ENCODE peak calls at places on chromosome 14, in nine cellular contexts. V is fibroblast of mammary gland, W is spleen, B is stomach, I is choroid plexus epithelial cell, R is gastrocnemius medialis, C is GM06990, A is GM13976, H is nephron progenitor cell. T is an unnamed sample.

GRCh38 chr14:44283836-44284235 is 223.2 kb downstream of the FSCB start:
- DNase-seq in V (no peak), W (no peak), B (no peak), I (no peak), R (no peak), C (no peak), A (no peak), H (no peak), T (no peak)

GRCh38 chr14:100574642-100575031 is 12.6 kb downstream of the BEGAIN start:
- DNase-seq in V (no peak), W (no peak), B (no peak), I (no peak), R (no peak), C (no peak), A (no peak), H (no peak), T (no peak)

GRCh38 chr14:50569714-50570274 is 9.8 kb downstream of the ATL1 start:
- DNase-seq in V (no peak), W (no peak), B (no peak), I (no peak), R (no peak), C (no peak), A (no peak), H (no peak), T (no peak)

GRCh38 chr14:92890830-92891598 is 31.9 kb upstream of the CHGA start:
- DNase-seq in V (no peak), W (no peak), B (no peak), I (no peak), R (no peak), C (no peak), A (no peak), H (no peak), T (no peak)

GRCh38 chr14:33580221-33580749 is 370.6 kb downstream of the EGLN3 start:
- DNase-seq in V (no peak), W (no peak), B (no peak), I (no peak), R (no peak), C (no peak), A (no peak), H (no peak), T (no peak)

GRCh38 chr14:89721330-89721729 is 233.2 kb downstream of the EFCAB11 start:
- DNase-seq in V (no peak), W (no peak), B (no peak), I (no peak), R (no peak), C (no peak), A (no peak), H (no peak), T (no peak)

GRCh38 chr14:32938719-32939253 is at the start of gene NPAS3:
- DNase-seq in V (no peak), W (no peak), B (no peak), I (no peak), R (no peak), C (no peak), A (peak; percentile 52), H (peak; percentile 63), T (no peak)

GRCh38 chr14:91870001-91870400 is 2.7 kb upstream of the TC2N start:
- DNase-seq in V (no peak), W (no peak), B (no peak), I (no peak), R (no peak), C (no peak), A (no peak), H (no peak), T (no peak)

GRCh38 chr14:70905316-70905715 is 1.9 kb upstream of the PCNX1 start:
- DNase-seq in V (peak; percentile 81), W (no peak), B (no peak), I (no peak), R (no peak), C (no peak), A (no peak), H (no peak), T (peak; percentile 31)

GRCh38 chr14:46580941-46581671 is 70.5 kb downstream of the RPL10L start:
- DNase-seq in V (peak; percentile 41), W (no peak), B (no peak), I (peak; percentile 73), R (no peak), C (no peak), A (peak; percentile 20), H (peak; percentile 39), T (peak; percentile 8)

GRCh38 chr14:100371773-100372172 is 48.6 kb downstream of the SLC25A47 start:
- DNase-seq in V (no peak), W (no peak), B (no peak), I (no peak), R (no peak), C (no peak), A (no peak), H (no peak), T (no peak)

GRCh38 chr14:88379706-88380343 is 5.6 kb upstream of the SPATA7 start:
- DNase-seq in V (no peak), W (no peak), B (no peak), I (no peak), R (no peak), C (no peak), A (no peak), H (no peak), T (no peak)

GRCh38 chr14:37093364-37093763 is 79.0 kb downstream of the SLC25A21 start:
- DNase-seq in V (no peak), W (no peak), B (no peak), I (no peak), R (no peak), C (no peak), A (no peak), H (no peak), T (no peak)
- TF ChIP-seq CTCF in V (no peak), W (no peak), B (no peak), I (no peak), R (no peak), C (no peak), A (no peak), H (no peak), T (no peak)

GRCh38 chr14:53912121-53912520 is 44.5 kb downstream of the BMP4 start:
- DNase-seq in V (no peak), W (no peak), B (no peak), I (no peak), R (no peak), C (no peak), A (no peak), H (no peak), T (no peak)

GRCh38 chr14:53916239-53916638 is 40.4 kb downstream of the BMP4 start:
- DNase-seq in V (no peak), W (no peak), B (no peak), I (no peak), R (no peak), C (no peak), A (no peak), H (no peak), T (no peak)

GRCh38 chr14:53921027-53921426 is 35.6 kb downstream of the BMP4 start:
- DNase-seq in V (no peak), W (no peak), B (no peak), I (no peak), R (no peak), C (no peak), A (no peak), H (no peak), T (no peak)

DNA sequence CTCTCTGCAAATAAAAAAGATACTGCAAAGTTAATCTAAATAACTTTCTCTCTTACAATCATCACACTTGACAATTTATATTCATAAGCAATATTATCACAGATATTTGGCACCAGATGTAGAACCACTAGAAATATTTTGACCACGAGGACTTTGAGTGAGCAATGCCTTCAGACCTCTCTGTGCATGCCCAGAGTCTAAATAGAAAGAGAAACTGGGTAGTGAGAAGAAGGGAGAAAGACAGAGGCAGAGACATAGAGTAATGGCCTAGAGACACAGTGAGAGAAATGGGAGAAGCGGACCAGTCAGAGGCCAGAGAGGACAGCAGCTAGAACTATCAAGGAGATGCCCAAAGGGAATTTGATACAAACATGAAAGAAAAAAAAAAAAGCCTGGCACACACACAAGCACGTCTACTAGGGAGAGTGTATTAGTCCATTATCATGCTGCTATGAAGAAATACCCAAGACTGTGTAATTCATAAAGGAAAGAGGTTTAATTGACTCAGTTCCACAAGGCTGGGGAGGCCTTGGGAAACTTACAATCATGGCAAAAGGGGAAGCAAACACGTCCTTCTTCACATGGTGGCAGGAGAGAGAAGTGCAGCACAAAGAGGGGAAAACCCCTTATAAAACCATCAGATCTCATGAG is 41.1 kb downstream of the BMP4 start:
- DNase-seq in V (peak; percentile 4), W (no peak), B (no peak), I (no peak), R (no peak), C (no peak), A (no peak), H (no peak), T (no peak)
- TF ChIP-seq CTCF in V (no peak), W (no peak), B (no peak), I (no peak), R (no peak), C (no peak), A (no peak), H (no peak), T (no peak)

DNA sequence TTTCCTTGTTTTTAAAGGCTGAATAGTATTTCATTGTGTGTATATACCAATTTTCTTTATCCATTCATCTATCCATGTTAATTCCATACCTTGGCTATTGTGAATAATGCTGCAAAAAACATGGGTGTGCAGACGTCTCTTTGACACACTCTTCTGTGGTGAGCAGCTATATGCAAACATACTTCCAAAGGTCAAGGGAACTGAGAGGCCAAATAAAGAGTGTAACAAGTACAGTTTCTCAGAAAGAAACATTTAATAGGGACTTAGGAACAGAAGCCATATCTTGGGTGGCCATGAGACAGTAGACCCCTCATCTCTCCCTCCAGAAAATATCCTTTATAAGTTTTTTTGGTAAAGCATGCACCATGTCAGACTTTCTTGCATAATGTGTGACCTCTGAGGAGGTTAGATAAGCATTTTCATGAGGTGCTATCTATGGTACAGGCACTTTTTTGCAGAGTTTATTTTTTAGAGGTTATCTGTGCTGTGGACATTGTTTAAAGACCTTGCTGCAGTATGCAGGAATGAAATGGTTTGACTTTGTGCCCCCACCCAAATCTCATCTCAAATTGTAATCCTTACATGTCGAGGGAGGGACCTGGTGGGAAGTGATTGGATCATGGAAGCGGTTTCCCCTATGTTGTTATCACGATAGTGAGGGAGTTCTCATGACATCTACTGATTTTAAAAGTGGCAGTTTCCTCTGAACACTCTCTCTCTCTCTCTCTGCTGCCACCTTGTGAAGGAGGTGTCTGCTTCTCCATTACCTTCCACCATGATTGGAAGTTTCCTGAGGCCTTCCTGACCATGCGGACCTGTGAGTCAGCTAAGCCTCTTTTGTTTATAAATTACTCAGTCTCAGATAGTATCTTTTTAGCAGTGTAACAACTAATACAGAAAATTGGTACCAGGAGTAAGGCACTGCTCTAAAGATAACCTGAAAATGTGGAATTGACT is 1202.3 kb downstream of the GALC start:
- DNase-seq in V (no peak), W (no peak), B (no peak), I (no peak), R (no peak), C (no peak), A (no peak), H (no peak), T (no peak)
- TF ChIP-seq CTCF in V (no peak), W (no peak), B (no peak), I (no peak), R (no peak), C (no peak), A (no peak), H (no peak), T (no peak)

DNA sequence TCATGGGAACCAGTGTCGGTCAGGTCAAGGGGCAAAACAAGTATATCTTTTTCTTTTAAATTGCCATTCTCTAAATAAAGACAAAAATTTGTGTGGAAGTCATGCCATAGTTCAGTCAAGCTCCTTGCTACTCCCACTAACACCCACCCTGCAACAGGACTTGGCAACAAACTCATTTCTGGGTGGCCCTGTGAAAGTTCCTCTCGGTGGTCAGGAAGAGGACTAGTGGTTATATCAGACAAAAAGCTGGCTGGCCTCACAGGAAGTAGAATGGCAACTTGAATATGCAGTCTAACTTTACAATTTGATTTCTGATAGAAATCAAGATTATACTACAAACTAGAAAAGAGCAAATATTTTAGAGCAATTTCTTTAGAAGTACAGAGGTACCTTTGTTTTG is 11.2 kb downstream of the DHRS7 start:
- DNase-seq in V (no peak), W (no peak), B (no peak), I (no peak), R (no peak), C (no peak), A (no peak), H (no peak), T (no peak)
- TF ChIP-seq CTCF in V (no peak), W (no peak), B (no peak), I (no peak), R (no peak), C (no peak), A (no peak), H (no peak), T (no peak)